ENCODE peak calls at places on chromosome 1, in five cellular contexts. H, C, N, D and G are unnamed samples.

GRCh38 chr1:28926629-28927441 is 12.5 kb downstream of the EPB41 start:
- DNase-seq in N (no peak), H (no peak), C (peak; percentile 13), D (no peak), G (no peak)

GRCh38 chr1:235500971-235501540 is 3.2 kb downstream of the B3GALNT2 start:
- DNase-seq in H (no peak), C (no peak), N (no peak), D (no peak), G (no peak)

GRCh38 chr1:156755527-156755950 is 4.1 kb upstream of the HDGF start:
- DNase-seq in H (no peak), D (no peak), C (no peak), N (no peak), G (no peak)

GRCh38 chr1:10211805-10212405 is 1.5 kb downstream of the KIF1B start:
- DNase-seq in H (no peak), D (no peak), C (no peak), N (no peak), G (peak; percentile 55)

GRCh38 chr1:38283736-38284470 is 237.3 kb upstream of the POU3F1 start:
- DNase-seq in C (no peak), D (no peak), H (no peak), N (no peak), G (no peak)

GRCh38 chr1:27872059-27872801 is at the start of gene THEMIS2:
- DNase-seq in H (peak; percentile 93), C (peak; percentile 67), D (peak; percentile 78), N (no peak), G (peak; percentile 93)

GRCh38 chr1:232707142-232707541 is 77.2 kb upstream of the SIPA1L2 start:
- DNase-seq in C (no peak), D (no peak), N (no peak), H (no peak), G (no peak)

GRCh38 chr1:148318123-148318899 is 164.8 kb downstream of the PPIAL4G start:
- DNase-seq in N (no peak), C (peak; percentile 68), H (peak; percentile 80), D (no peak), G (no peak)

GRCh38 chr1:111414756-111415155 is 12.8 kb downstream of the OVGP1 start:
- DNase-seq in D (no peak), H (no peak), C (no peak), N (no peak), G (no peak)

GRCh38 chr1:179217943-179218507 is 11.5 kb downstream of the ABL2 start:
- DNase-seq in C (no peak), N (peak; percentile 52), H (no peak), D (no peak), G (no peak)

GRCh38 chr1:48000883-48001282 is 3.7 kb upstream of the TRABD2B start:
- DNase-seq in H (no peak), N (no peak), D (no peak), C (no peak), G (no peak)

GRCh38 chr1:36966242-36966641 is 68.1 kb downstream of the GRIK3 start:
- DNase-seq in N (no peak), H (no peak), D (no peak), C (no peak), G (no peak)

GRCh38 chr1:220806408-220806807 is 19.7 kb downstream of the MTARC1 start:
- DNase-seq in N (no peak), H (no peak), D (no peak), C (no peak), G (no peak)

GRCh38 chr1:49059087-49059486 is 282.4 kb upstream of the BEND5 start:
- DNase-seq in N (no peak), C (no peak), D (no peak), H (no peak), G (no peak)

GRCh38 chr1:240109920-240110685 is 18.4 kb downstream of the FMN2 start:
- DNase-seq in D (no peak), C (no peak), H (no peak), N (no peak), G (no peak)

GRCh38 chr1:35807614-35808375 is at the start of gene AGO4:
- DNase-seq in H (peak; percentile 79), C (peak; percentile 14), N (no peak), D (peak; percentile 74), G (no peak)

GRCh38 chr1:89276690-89277089 is 4.0 kb upstream of the GBP5 start:
- DNase-seq in N (no peak), C (no peak), D (no peak), H (no peak), G (no peak)

GRCh38 chr1:27403065-27403726 is 10.8 kb downstream of the GPR3 start:
- DNase-seq in N (no peak), D (peak; percentile 81), H (no peak), C (no peak), G (no peak)

GRCh38 chr1:153985341-153985912 is 712 bp downstream of the RAB13 start:
- DNase-seq in N (no peak), D (peak; percentile 74), C (peak; percentile 62), H (peak; percentile 75), G (no peak)

GRCh38 chr1:202144510-202145324 is at the start of gene ARL8A:
- DNase-seq in D (peak; percentile 90), C (no peak), N (peak; percentile 19), H (peak; percentile 90), G (peak; percentile 94)

GRCh38 chr1:199574949-199575348 is 452.6 kb upstream of the NR5A2 start:
- DNase-seq in N (no peak), C (no peak), H (no peak), D (no peak), G (no peak)

GRCh38 chr1:89149229-89149628 is 23.3 kb upstream of the GBP2 start:
- DNase-seq in D (no peak), H (no peak), C (no peak), N (peak; percentile 9), G (no peak)

GRCh38 chr1:53617382-53618217 is 121.4 kb downstream of the GLIS1 start:
- DNase-seq in H (peak; percentile 4), N (no peak), D (peak; percentile 34), C (no peak), G (peak; percentile 43)

GRCh38 chr1:221611930-221612777 is 129.7 kb downstream of the DUSP10 start:
- DNase-seq in C (no peak), N (peak; percentile 96), H (no peak), D (peak; percentile 71), G (no peak)

GRCh38 chr1:38029081-38029681 is 16.6 kb downstream of the UTP11 start:
- DNase-seq in D (no peak), H (no peak), N (peak; percentile 49), C (no peak), G (no peak)

GRCh38 chr1:14767075-14767474 is 168.6 kb downstream of the KAZN start:
- DNase-seq in H (no peak), D (no peak), N (no peak), C (no peak), G (no peak)

GRCh38 chr1:198387587-198387986 is 152.9 kb downstream of the ATP6V1G3 start:
- DNase-seq in D (no peak), N (no peak), H (no peak), C (no peak), G (no peak)

GRCh38 chr1:52355436-52355835 is 10.6 kb downstream of the CC2D1B start:
- DNase-seq in C (no peak), H (no peak), N (no peak), D (no peak), G (no peak)

GRCh38 chr1:153527023-153527724 is 8.6 kb downstream of the S100A6 start:
- DNase-seq in H (no peak), N (no peak), C (no peak), D (peak; percentile 30), G (no peak)

GRCh38 chr1:170545476-170545875 is 13.5 kb downstream of the GORAB start:
- DNase-seq in H (no peak), C (no peak), N (no peak), D (no peak), G (no peak)

GRCh38 chr1:181018901-181019681 is 3.6 kb downstream of the STX6 start:
- DNase-seq in C (no peak), N (no peak), D (no peak), H (no peak), G (no peak)

GRCh38 chr1:219876798-219877209 is 51.6 kb downstream of the SLC30A10 start:
- DNase-seq in H (no peak), D (no peak), N (no peak), C (no peak), G (no peak)

GRCh38 chr1:110338200-110339039 is 757 bp upstream of the RBM15 start:
- DNase-seq in H (peak; percentile 97), D (peak; percentile 98), N (peak; percentile 100), C (peak; percentile 89), G (peak; percentile 96)

GRCh38 chr1:30768169-30768829 is 10.7 kb upstream of the LAPTM5 start:
- DNase-seq in D (no peak), C (no peak), N (no peak), H (no peak), G (no peak)

GRCh38 chr1:21184266-21184665 is 7.6 kb upstream of the EIF4G3 start:
- DNase-seq in D (no peak), C (no peak), N (no peak), H (no peak), G (no peak)

GRCh38 chr1:180837025-180837424 is 75.7 kb upstream of the KIAA1614 start:
- DNase-seq in H (no peak), D (no peak), C (no peak), N (peak; percentile 28), G (no peak)

GRCh38 chr1:86846166-86846647 is 67.7 kb downstream of the SELENOF start:
- DNase-seq in N (no peak), C (no peak), D (no peak), H (no peak), G (no peak)